ENCODE peak calls at places on chromosomes 5 and 9, in ten cellular contexts. One of them, this sample, is unnamed.

GRCh38 chr5:79069488-79070001 is at the start of the genes BHMT2 and DMGDH:
- DNase-seq in fibroblast of villous mesenchyme: peak
- DNase-seq in HepG2: peak
- DNase-seq in Calu3: no peak
- DNase-seq in kidney: peak
- DNase-seq in cardiac muscle cell: peak
- DNase-seq in GM13977: no peak
- DNase-seq in dorsolateral prefrontal cortex: no peak
- DNase-seq in left ventricle myocardium inferior: peak
- DNase-seq in AG04450: no peak
- DNase-seq in this sample: no peak

GRCh38 chr5:130720355-130720754 is 444.7 kb downstream of the HINT1 start:
- DNase-seq in cardiac muscle cell: peak
- DNase-seq in dorsolateral prefrontal cortex: no peak
- DNase-seq in kidney: no peak
- DNase-seq in AG04450: no peak
- DNase-seq in HepG2: peak
- DNase-seq in fibroblast of villous mesenchyme: peak
- DNase-seq in GM13977: no peak
- DNase-seq in Calu3: peak
- DNase-seq in left ventricle myocardium inferior: no peak
- DNase-seq in this sample: no peak

GRCh38 chr5:156913719-156914370 is 49.2 kb downstream of the TIMD4 start:
- DNase-seq in fibroblast of villous mesenchyme: no peak
- DNase-seq in AG04450: no peak
- DNase-seq in dorsolateral prefrontal cortex: no peak
- DNase-seq in HepG2: no peak
- DNase-seq in kidney: no peak
- DNase-seq in GM13977: peak
- DNase-seq in Calu3: no peak
- DNase-seq in cardiac muscle cell: no peak
- DNase-seq in left ventricle myocardium inferior: no peak
- DNase-seq in this sample: no peak

GRCh38 chr5:10702911-10703491 is 58.0 kb downstream of the DAP start:
- DNase-seq in left ventricle myocardium inferior: no peak
- DNase-seq in kidney: no peak
- DNase-seq in Calu3: peak
- DNase-seq in dorsolateral prefrontal cortex: no peak
- DNase-seq in HepG2: no peak
- DNase-seq in AG04450: no peak
- DNase-seq in cardiac muscle cell: peak
- DNase-seq in fibroblast of villous mesenchyme: peak
- DNase-seq in GM13977: no peak
- DNase-seq in this sample: no peak

GRCh38 chr5:138929571-138929955 is 54.4 kb upstream of the LRRTM2 start:
- DNase-seq in cardiac muscle cell: no peak
- DNase-seq in HepG2: no peak
- DNase-seq in dorsolateral prefrontal cortex: no peak
- DNase-seq in left ventricle myocardium inferior: no peak
- DNase-seq in kidney: no peak
- DNase-seq in Calu3: no peak
- DNase-seq in AG04450: no peak
- DNase-seq in fibroblast of villous mesenchyme: no peak
- DNase-seq in GM13977: no peak
- DNase-seq in this sample: no peak

GRCh38 chr9:13568446-13568845 is 289.0 kb upstream of the MPDZ start:
- DNase-seq in HepG2: no peak
- DNase-seq in AG04450: no peak
- DNase-seq in cardiac muscle cell: peak
- DNase-seq in fibroblast of villous mesenchyme: no peak
- DNase-seq in dorsolateral prefrontal cortex: no peak
- DNase-seq in Calu3: no peak
- DNase-seq in kidney: no peak
- DNase-seq in left ventricle myocardium inferior: no peak
- DNase-seq in GM13977: no peak
- DNase-seq in this sample: no peak

GRCh38 chr5:153158608-153159007 is 331.9 kb upstream of the GRIA1 start:
- DNase-seq in kidney: no peak
- DNase-seq in AG04450: no peak
- DNase-seq in fibroblast of villous mesenchyme: no peak
- DNase-seq in GM13977: no peak
- DNase-seq in dorsolateral prefrontal cortex: no peak
- DNase-seq in cardiac muscle cell: no peak
- DNase-seq in Calu3: no peak
- DNase-seq in left ventricle myocardium inferior: no peak
- DNase-seq in HepG2: no peak
- DNase-seq in this sample: no peak

GRCh38 chr5:160198148-160198545 is 31.2 kb upstream of the FABP6 start:
- DNase-seq in Calu3: no peak
- DNase-seq in fibroblast of villous mesenchyme: no peak
- DNase-seq in left ventricle myocardium inferior: no peak
- DNase-seq in cardiac muscle cell: no peak
- DNase-seq in HepG2: no peak
- DNase-seq in dorsolateral prefrontal cortex: no peak
- DNase-seq in AG04450: no peak
- DNase-seq in kidney: no peak
- DNase-seq in GM13977: no peak
- DNase-seq in this sample: no peak

GRCh38 chr9:35526087-35526801 is 36.3 kb downstream of the RUSC2 start:
- DNase-seq in HepG2: no peak
- DNase-seq in cardiac muscle cell: peak
- DNase-seq in Calu3: no peak
- DNase-seq in GM13977: no peak
- DNase-seq in left ventricle myocardium inferior: no peak
- DNase-seq in AG04450: no peak
- DNase-seq in fibroblast of villous mesenchyme: peak
- DNase-seq in kidney: no peak
- DNase-seq in dorsolateral prefrontal cortex: no peak
- DNase-seq in this sample: no peak

GRCh38 chr5:111656580-111656979 is 100.4 kb downstream of the NREP start:
- DNase-seq in kidney: no peak
- DNase-seq in dorsolateral prefrontal cortex: no peak
- DNase-seq in GM13977: no peak
- DNase-seq in cardiac muscle cell: no peak
- DNase-seq in AG04450: no peak
- DNase-seq in Calu3: no peak
- DNase-seq in fibroblast of villous mesenchyme: peak
- DNase-seq in HepG2: no peak
- DNase-seq in left ventricle myocardium inferior: no peak
- DNase-seq in this sample: no peak

GRCh38 chr9:137411670-137412380 is 11.1 kb downstream of the EXD3 start:
- DNase-seq in Calu3: peak
- DNase-seq in kidney: peak
- DNase-seq in GM13977: peak
- DNase-seq in AG04450: peak
- DNase-seq in left ventricle myocardium inferior: peak
- DNase-seq in cardiac muscle cell: peak
- DNase-seq in dorsolateral prefrontal cortex: no peak
- DNase-seq in fibroblast of villous mesenchyme: peak
- DNase-seq in HepG2: no peak
- DNase-seq in this sample: peak

GRCh38 chr5:147417133-147417813 is 92.6 kb downstream of the DPYSL3 start:
- DNase-seq in GM13977: no peak
- DNase-seq in AG04450: no peak
- DNase-seq in left ventricle myocardium inferior: peak
- DNase-seq in kidney: no peak
- DNase-seq in HepG2: no peak
- DNase-seq in Calu3: peak
- DNase-seq in dorsolateral prefrontal cortex: no peak
- DNase-seq in cardiac muscle cell: peak
- DNase-seq in fibroblast of villous mesenchyme: peak
- DNase-seq in this sample: no peak

GRCh38 chr9:137113385-137114159 is 961 bp downstream of the DPP7 start:
- DNase-seq in AG04450: no peak
- DNase-seq in cardiac muscle cell: peak
- DNase-seq in HepG2: no peak
- DNase-seq in dorsolateral prefrontal cortex: no peak
- DNase-seq in fibroblast of villous mesenchyme: peak
- DNase-seq in Calu3: no peak
- DNase-seq in left ventricle myocardium inferior: no peak
- DNase-seq in GM13977: peak
- DNase-seq in kidney: peak
- DNase-seq in this sample: no peak

GRCh38 chr5:154593091-154593490 is 115.1 kb upstream of the HAND1 start:
- DNase-seq in fibroblast of villous mesenchyme: peak
- DNase-seq in HepG2: no peak
- DNase-seq in kidney: no peak
- DNase-seq in Calu3: no peak
- DNase-seq in GM13977: no peak
- DNase-seq in cardiac muscle cell: peak
- DNase-seq in left ventricle myocardium inferior: no peak
- DNase-seq in AG04450: no peak
- DNase-seq in dorsolateral prefrontal cortex: no peak
- DNase-seq in this sample: peak

GRCh38 chr5:142674438-142675210 is 11.3 kb downstream of the FGF1 start:
- DNase-seq in kidney: no peak
- DNase-seq in fibroblast of villous mesenchyme: peak
- DNase-seq in cardiac muscle cell: peak
- DNase-seq in Calu3: no peak
- DNase-seq in left ventricle myocardium inferior: no peak
- DNase-seq in GM13977: no peak
- DNase-seq in dorsolateral prefrontal cortex: no peak
- DNase-seq in AG04450: peak
- DNase-seq in HepG2: no peak
- DNase-seq in this sample: peak

GRCh38 chr9:134663753-134664415 is 22.3 kb downstream of the COL5A1 start:
- DNase-seq in left ventricle myocardium inferior: peak
- DNase-seq in kidney: peak
- DNase-seq in AG04450: no peak
- DNase-seq in HepG2: no peak
- DNase-seq in fibroblast of villous mesenchyme: peak
- DNase-seq in Calu3: no peak
- DNase-seq in dorsolateral prefrontal cortex: no peak
- DNase-seq in cardiac muscle cell: no peak
- DNase-seq in GM13977: no peak
- DNase-seq in this sample: peak
- TF ChIP-seq CTCF in left ventricle myocardium inferior: no peak
- TF ChIP-seq CTCF in kidney: no peak
- TF ChIP-seq CTCF in AG04450: peak
- TF ChIP-seq CTCF in HepG2: no peak
- TF ChIP-seq CTCF in fibroblast of villous mesenchyme: peak
- TF ChIP-seq CTCF in Calu3: no peak
- TF ChIP-seq CTCF in dorsolateral prefrontal cortex: no peak
- TF ChIP-seq CTCF in cardiac muscle cell: peak
- TF ChIP-seq CTCF in GM13977: no peak
- TF ChIP-seq CTCF in this sample: peak

DNA sequence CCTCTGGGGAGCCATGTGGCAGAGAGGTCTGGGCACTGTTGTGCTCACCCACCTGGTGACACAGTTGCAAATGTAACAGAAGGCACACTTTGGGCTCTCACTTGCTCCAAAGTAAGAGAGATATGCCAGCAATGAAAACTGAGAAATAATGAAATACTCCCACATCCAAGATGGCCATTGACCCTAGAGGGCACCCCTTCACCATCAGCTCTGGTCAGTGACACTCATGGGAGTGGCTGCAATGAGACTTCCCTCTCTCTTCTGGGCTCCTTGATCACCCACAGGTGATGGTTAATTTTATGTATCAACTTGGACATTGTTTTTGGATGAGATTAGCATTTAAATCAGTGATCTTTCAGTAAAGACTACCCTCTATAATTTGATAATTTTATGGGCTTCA is 248.4 kb downstream of the CDH12 start:
- DNase-seq in GM13977: no peak
- DNase-seq in left ventricle myocardium inferior: no peak
- DNase-seq in Calu3: no peak
- DNase-seq in cardiac muscle cell: no peak
- DNase-seq in dorsolateral prefrontal cortex: no peak
- DNase-seq in kidney: no peak
- DNase-seq in AG04450: no peak
- DNase-seq in fibroblast of villous mesenchyme: no peak
- DNase-seq in HepG2: no peak
- DNase-seq in this sample: no peak
- TF ChIP-seq CTCF in GM13977: no peak
- TF ChIP-seq CTCF in left ventricle myocardium inferior: no peak
- TF ChIP-seq CTCF in Calu3: no peak
- TF ChIP-seq CTCF in cardiac muscle cell: no peak
- TF ChIP-seq CTCF in dorsolateral prefrontal cortex: no peak
- TF ChIP-seq CTCF in kidney: no peak
- TF ChIP-seq CTCF in AG04450: no peak
- TF ChIP-seq CTCF in fibroblast of villous mesenchyme: no peak
- TF ChIP-seq CTCF in HepG2: no peak
- TF ChIP-seq CTCF in this sample: no peak

GRCh38 chr9:133000842-133001241 is 22.3 kb downstream of the GFI1B start:
- DNase-seq in GM13977: no peak
- DNase-seq in AG04450: no peak
- DNase-seq in left ventricle myocardium inferior: no peak
- DNase-seq in HepG2: no peak
- DNase-seq in cardiac muscle cell: no peak
- DNase-seq in kidney: no peak
- DNase-seq in Calu3: no peak
- DNase-seq in dorsolateral prefrontal cortex: no peak
- DNase-seq in fibroblast of villous mesenchyme: no peak
- DNase-seq in this sample: no peak
- TF ChIP-seq CTCF in GM13977: no peak
- TF ChIP-seq CTCF in AG04450: no peak
- TF ChIP-seq CTCF in left ventricle myocardium inferior: no peak
- TF ChIP-seq CTCF in HepG2: no peak
- TF ChIP-seq CTCF in cardiac muscle cell: no peak
- TF ChIP-seq CTCF in kidney: no peak
- TF ChIP-seq CTCF in Calu3: no peak
- TF ChIP-seq CTCF in dorsolateral prefrontal cortex: no peak
- TF ChIP-seq CTCF in fibroblast of villous mesenchyme: no peak
- TF ChIP-seq CTCF in this sample: no peak

GRCh38 chr9:131263701-131264100 is 12.6 kb downstream of the FAM78A start:
- DNase-seq in left ventricle myocardium inferior: no peak
- DNase-seq in cardiac muscle cell: no peak
- DNase-seq in dorsolateral prefrontal cortex: no peak
- DNase-seq in HepG2: no peak
- DNase-seq in AG04450: no peak
- DNase-seq in kidney: no peak
- DNase-seq in fibroblast of villous mesenchyme: no peak
- DNase-seq in GM13977: no peak
- DNase-seq in Calu3: no peak
- DNase-seq in this sample: no peak

GRCh38 chr9:131262327-131263032 is 13.8 kb downstream of the FAM78A start:
- DNase-seq in fibroblast of villous mesenchyme: peak
- DNase-seq in cardiac muscle cell: no peak
- DNase-seq in kidney: no peak
- DNase-seq in dorsolateral prefrontal cortex: no peak
- DNase-seq in Calu3: no peak
- DNase-seq in GM13977: no peak
- DNase-seq in AG04450: no peak
- DNase-seq in HepG2: no peak
- DNase-seq in left ventricle myocardium inferior: no peak
- DNase-seq in this sample: no peak

GRCh38 chr9:131270171-131271015 is 5.9 kb downstream of the FAM78A start:
- DNase-seq in left ventricle myocardium inferior: peak
- DNase-seq in Calu3: no peak
- DNase-seq in GM13977: peak
- DNase-seq in fibroblast of villous mesenchyme: no peak
- DNase-seq in kidney: peak
- DNase-seq in cardiac muscle cell: peak
- DNase-seq in dorsolateral prefrontal cortex: no peak
- DNase-seq in HepG2: no peak
- DNase-seq in AG04450: no peak
- DNase-seq in this sample: no peak

GRCh38 chr9:131264231-131264630 is 12.1 kb downstream of the FAM78A start:
- DNase-seq in fibroblast of villous mesenchyme: no peak
- DNase-seq in AG04450: no peak
- DNase-seq in HepG2: no peak
- DNase-seq in GM13977: no peak
- DNase-seq in dorsolateral prefrontal cortex: no peak
- DNase-seq in kidney: no peak
- DNase-seq in left ventricle myocardium inferior: no peak
- DNase-seq in cardiac muscle cell: no peak
- DNase-seq in Calu3: no peak
- DNase-seq in this sample: no peak

GRCh38 chr9:131266301-131267229 is 9.7 kb downstream of the FAM78A start:
- DNase-seq in left ventricle myocardium inferior: peak
- DNase-seq in dorsolateral prefrontal cortex: no peak
- DNase-seq in AG04450: no peak
- DNase-seq in Calu3: no peak
- DNase-seq in kidney: peak
- DNase-seq in GM13977: no peak
- DNase-seq in fibroblast of villous mesenchyme: peak
- DNase-seq in cardiac muscle cell: no peak
- DNase-seq in HepG2: no peak
- DNase-seq in this sample: no peak
- TF ChIP-seq CTCF in left ventricle myocardium inferior: no peak
- TF ChIP-seq CTCF in dorsolateral prefrontal cortex: no peak
- TF ChIP-seq CTCF in AG04450: no peak
- TF ChIP-seq CTCF in Calu3: no peak
- TF ChIP-seq CTCF in kidney: no peak
- TF ChIP-seq CTCF in GM13977: no peak
- TF ChIP-seq CTCF in fibroblast of villous mesenchyme: no peak
- TF ChIP-seq CTCF in cardiac muscle cell: no peak
- TF ChIP-seq CTCF in HepG2: no peak
- TF ChIP-seq CTCF in this sample: no peak